ENCODE peak calls at places on chromosomes 13 and 19, in six cellular contexts. K, F, H, L, B and Z are unnamed samples.

GRCh38 chr13:48733739-48734329 is 80.1 kb downstream of the CYSLTR2 start:
- DNase-seq in K (no peak), F (no peak), H (no peak), L (no peak), B (no peak), Z (no peak)

GRCh38 chr13:25625361-25625760 is 253.6 kb downstream of the ATP8A2 start:
- DNase-seq in K (no peak), F (no peak), H (no peak), L (no peak), B (no peak), Z (no peak)

GRCh38 chr19:37876047-37876446 is 30.3 kb downstream of the WDR87 start:
- DNase-seq in K (no peak), F (no peak), H (no peak), L (no peak), B (no peak), Z (no peak)

GRCh38 chr13:48318714-48319457 is 15.3 kb downstream of the RB1 start:
- DNase-seq in K (no peak), F (no peak), H (peak; percentile 25), L (no peak), B (no peak), Z (no peak)

GRCh38 chr19:570315-570714 is 2.1 kb upstream of the BSG start:
- DNase-seq in K (no peak), F (no peak), H (no peak), L (no peak), B (no peak), Z (no peak)

GRCh38 chr19:58153386-58153785 is 2.8 kb upstream of the ZNF329 start:
- DNase-seq in K (no peak), F (no peak), H (no peak), L (no peak), B (no peak), Z (no peak)

GRCh38 chr13:83077499-83077898 is 804.8 kb downstream of the SLITRK1 start:
- DNase-seq in K (no peak), F (no peak), H (no peak), L (no peak), B (no peak), Z (no peak)

GRCh38 chr19:2129022-2129421 is 22.3 kb downstream of the AP3D1 start:
- DNase-seq in K (no peak), F (no peak), H (no peak), L (no peak), B (no peak), Z (no peak)

GRCh38 chr13:33299626-33300025 is 14.1 kb upstream of the STARD13 start:
- DNase-seq in K (no peak), F (no peak), H (no peak), L (no peak), B (no peak), Z (no peak)

GRCh38 chr19:34232566-34233481 is 21.5 kb upstream of the GARRE1 start:
- DNase-seq in K (peak; percentile 63), F (peak; percentile 90), H (no peak), L (peak; percentile 83), B (peak; percentile 49), Z (peak; percentile 93)

GRCh38 chr19:43997631-43998290 is 5.0 kb upstream of the ZNF230 start:
- DNase-seq in K (peak; percentile 30), F (peak; percentile 35), H (no peak), L (no peak), B (no peak), Z (no peak)

GRCh38 chr19:43290568-43291359 is 21.4 kb upstream of the PSG9 start:
- DNase-seq in K (no peak), F (no peak), H (peak; percentile 20), L (no peak), B (no peak), Z (no peak)

GRCh38 chr13:65468628-65469027 is 1761.5 kb downstream of the PCDH9 start:
- DNase-seq in K (no peak), F (peak; percentile 13), H (no peak), L (no peak), B (no peak), Z (no peak)

GRCh38 chr13:29484796-29485195 is 110.7 kb downstream of the SLC7A1 start:
- DNase-seq in K (no peak), F (no peak), H (no peak), L (no peak), B (no peak), Z (no peak)

GRCh38 chr19:32324631-32325215 is 20.7 kb upstream of the ZNF507 start:
- DNase-seq in K (no peak), F (no peak), H (no peak), L (no peak), B (no peak), Z (no peak)

GRCh38 chr19:49672131-49672919 is 4.7 kb upstream of the PRMT1 start:
- DNase-seq in K (peak; percentile 80), F (peak; percentile 67), H (peak; percentile 79), L (peak; percentile 87), B (peak; percentile 27), Z (peak; percentile 76)

GRCh38 chr19:4556574-4557185 is 2.8 kb downstream of the SEMA6B start:
- DNase-seq in K (peak; percentile 73), F (peak; percentile 53), H (no peak), L (peak; percentile 76), B (no peak), Z (peak; percentile 99)

GRCh38 chr19:2208975-2209374 is 27.2 kb downstream of the PLEKHJ1 start:
- DNase-seq in K (no peak), F (no peak), H (no peak), L (no peak), B (no peak), Z (no peak)

GRCh38 chr13:79966502-79966901 is 374.4 kb downstream of the SPRY2 start:
- DNase-seq in K (no peak), F (no peak), H (no peak), L (no peak), B (no peak), Z (no peak)

GRCh38 chr13:39259371-39259770 is 221.1 kb downstream of the NHLRC3 start:
- DNase-seq in K (no peak), F (no peak), H (peak; percentile 10), L (no peak), B (no peak), Z (no peak)